ENCODE peak calls at places on chromosomes 12 and 14, in ten cellular contexts. One of them, this sample, is unnamed.

GRCh38 chr14:95041477-95042020 is 115.8 kb downstream of the DICER1 start:
- DNase-seq in gastrocnemius medialis: no peak
- DNase-seq in prostate gland: no peak
- DNase-seq in epithelial cell of esophagus: no peak
- DNase-seq in mucosa of descending colon: no peak
- DNase-seq in adrenal gland: no peak
- DNase-seq in OCI-LY7: no peak
- DNase-seq in psoas muscle: no peak
- DNase-seq in heart right ventricle: no peak
- DNase-seq in fibroblast of the aortic adventitia: no peak
- DNase-seq in this sample: no peak

GRCh38 chr12:88638956-88639355 is 58.7 kb upstream of the KITLG start:
- DNase-seq in fibroblast of the aortic adventitia: peak
- DNase-seq in adrenal gland: no peak
- DNase-seq in epithelial cell of esophagus: no peak
- DNase-seq in OCI-LY7: no peak
- DNase-seq in prostate gland: no peak
- DNase-seq in psoas muscle: no peak
- DNase-seq in heart right ventricle: no peak
- DNase-seq in mucosa of descending colon: no peak
- DNase-seq in gastrocnemius medialis: no peak
- DNase-seq in this sample: no peak

GRCh38 chr12:81070846-81071245 is 7.0 kb upstream of the ACSS3 start:
- DNase-seq in psoas muscle: no peak
- DNase-seq in heart right ventricle: no peak
- DNase-seq in gastrocnemius medialis: no peak
- DNase-seq in adrenal gland: no peak
- DNase-seq in fibroblast of the aortic adventitia: no peak
- DNase-seq in epithelial cell of esophagus: no peak
- DNase-seq in prostate gland: no peak
- DNase-seq in OCI-LY7: no peak
- DNase-seq in mucosa of descending colon: no peak
- DNase-seq in this sample: no peak

GRCh38 chr12:121456551-121456950 is 56.6 kb downstream of the RNF34 start:
- DNase-seq in prostate gland: no peak
- DNase-seq in psoas muscle: no peak
- DNase-seq in heart right ventricle: no peak
- DNase-seq in adrenal gland: no peak
- DNase-seq in epithelial cell of esophagus: peak
- DNase-seq in gastrocnemius medialis: no peak
- DNase-seq in fibroblast of the aortic adventitia: no peak
- DNase-seq in OCI-LY7: no peak
- DNase-seq in mucosa of descending colon: no peak
- DNase-seq in this sample: no peak

GRCh38 chr12:55957106-55957859 is 8.6 kb downstream of the PMEL start:
- DNase-seq in epithelial cell of esophagus: peak
- DNase-seq in fibroblast of the aortic adventitia: no peak
- DNase-seq in psoas muscle: no peak
- DNase-seq in prostate gland: no peak
- DNase-seq in heart right ventricle: no peak
- DNase-seq in mucosa of descending colon: peak
- DNase-seq in gastrocnemius medialis: no peak
- DNase-seq in adrenal gland: no peak
- DNase-seq in OCI-LY7: no peak
- DNase-seq in this sample: no peak

GRCh38 chr12:93245543-93245942 is 132.2 kb upstream of the NUDT4 start:
- DNase-seq in psoas muscle: no peak
- DNase-seq in fibroblast of the aortic adventitia: no peak
- DNase-seq in OCI-LY7: peak
- DNase-seq in epithelial cell of esophagus: no peak
- DNase-seq in adrenal gland: no peak
- DNase-seq in gastrocnemius medialis: no peak
- DNase-seq in mucosa of descending colon: no peak
- DNase-seq in heart right ventricle: no peak
- DNase-seq in prostate gland: no peak
- DNase-seq in this sample: peak

GRCh38 chr14:101731187-101732080 is 30.1 kb upstream of the PPP2R5C start:
- DNase-seq in prostate gland: peak
- DNase-seq in gastrocnemius medialis: peak
- DNase-seq in epithelial cell of esophagus: peak
- DNase-seq in OCI-LY7: peak
- DNase-seq in heart right ventricle: no peak
- DNase-seq in psoas muscle: no peak
- DNase-seq in mucosa of descending colon: peak
- DNase-seq in fibroblast of the aortic adventitia: peak
- DNase-seq in adrenal gland: peak
- DNase-seq in this sample: peak

GRCh38 chr12:94025730-94026129 is 122.6 kb upstream of the PLXNC1 start:
- DNase-seq in epithelial cell of esophagus: no peak
- DNase-seq in OCI-LY7: no peak
- DNase-seq in prostate gland: no peak
- DNase-seq in fibroblast of the aortic adventitia: no peak
- DNase-seq in psoas muscle: no peak
- DNase-seq in gastrocnemius medialis: no peak
- DNase-seq in adrenal gland: peak
- DNase-seq in heart right ventricle: no peak
- DNase-seq in mucosa of descending colon: no peak
- DNase-seq in this sample: no peak

GRCh38 chr14:64683264-64683663 is 21.0 kb upstream of the PLEKHG3 start:
- DNase-seq in psoas muscle: no peak
- DNase-seq in heart right ventricle: no peak
- DNase-seq in mucosa of descending colon: no peak
- DNase-seq in adrenal gland: no peak
- DNase-seq in prostate gland: no peak
- DNase-seq in OCI-LY7: no peak
- DNase-seq in epithelial cell of esophagus: no peak
- DNase-seq in fibroblast of the aortic adventitia: no peak
- DNase-seq in gastrocnemius medialis: no peak
- DNase-seq in this sample: no peak

GRCh38 chr14:67952786-67953185 is 133.2 kb downstream of the RAD51B start:
- DNase-seq in heart right ventricle: no peak
- DNase-seq in gastrocnemius medialis: no peak
- DNase-seq in mucosa of descending colon: no peak
- DNase-seq in fibroblast of the aortic adventitia: peak
- DNase-seq in prostate gland: no peak
- DNase-seq in OCI-LY7: no peak
- DNase-seq in psoas muscle: no peak
- DNase-seq in adrenal gland: no peak
- DNase-seq in epithelial cell of esophagus: no peak
- DNase-seq in this sample: no peak

GRCh38 chr14:96245710-96246534 is 10.1 kb upstream of the BDKRB1 start:
- DNase-seq in mucosa of descending colon: no peak
- DNase-seq in psoas muscle: no peak
- DNase-seq in OCI-LY7: no peak
- DNase-seq in prostate gland: no peak
- DNase-seq in gastrocnemius medialis: no peak
- DNase-seq in heart right ventricle: no peak
- DNase-seq in adrenal gland: no peak
- DNase-seq in epithelial cell of esophagus: peak
- DNase-seq in fibroblast of the aortic adventitia: peak
- DNase-seq in this sample: no peak

GRCh38 chr14:68361231-68361630 is 431.6 kb downstream of the ZFP36L1 start:
- DNase-seq in psoas muscle: no peak
- DNase-seq in gastrocnemius medialis: no peak
- DNase-seq in heart right ventricle: no peak
- DNase-seq in OCI-LY7: no peak
- DNase-seq in epithelial cell of esophagus: no peak
- DNase-seq in mucosa of descending colon: no peak
- DNase-seq in adrenal gland: peak
- DNase-seq in fibroblast of the aortic adventitia: peak
- DNase-seq in prostate gland: no peak
- DNase-seq in this sample: no peak

GRCh38 chr12:1078002-1078401 is 87.0 kb downstream of the ERC1 start:
- DNase-seq in fibroblast of the aortic adventitia: no peak
- DNase-seq in adrenal gland: no peak
- DNase-seq in OCI-LY7: no peak
- DNase-seq in prostate gland: no peak
- DNase-seq in heart right ventricle: no peak
- DNase-seq in gastrocnemius medialis: no peak
- DNase-seq in psoas muscle: no peak
- DNase-seq in mucosa of descending colon: no peak
- DNase-seq in epithelial cell of esophagus: peak
- DNase-seq in this sample: no peak

GRCh38 chr12:26938660-26939185 is 453 bp downstream of the FGFR1OP2 start:
- DNase-seq in psoas muscle: no peak
- DNase-seq in OCI-LY7: peak
- DNase-seq in gastrocnemius medialis: no peak
- DNase-seq in mucosa of descending colon: no peak
- DNase-seq in fibroblast of the aortic adventitia: no peak
- DNase-seq in adrenal gland: peak
- DNase-seq in epithelial cell of esophagus: peak
- DNase-seq in heart right ventricle: no peak
- DNase-seq in prostate gland: peak
- DNase-seq in this sample: no peak

GRCh38 chr12:54304187-54304810 is 3.5 kb upstream of the NFE2 start:
- DNase-seq in mucosa of descending colon: peak
- DNase-seq in heart right ventricle: peak
- DNase-seq in epithelial cell of esophagus: peak
- DNase-seq in prostate gland: peak
- DNase-seq in psoas muscle: peak
- DNase-seq in OCI-LY7: peak
- DNase-seq in adrenal gland: peak
- DNase-seq in gastrocnemius medialis: peak
- DNase-seq in fibroblast of the aortic adventitia: peak
- DNase-seq in this sample: no peak

GRCh38 chr12:47763481-47764344 is 5.0 kb upstream of the RAPGEF3 start:
- DNase-seq in OCI-LY7: no peak
- DNase-seq in heart right ventricle: peak
- DNase-seq in prostate gland: no peak
- DNase-seq in gastrocnemius medialis: no peak
- DNase-seq in mucosa of descending colon: no peak
- DNase-seq in fibroblast of the aortic adventitia: no peak
- DNase-seq in adrenal gland: no peak
- DNase-seq in psoas muscle: peak
- DNase-seq in epithelial cell of esophagus: peak
- DNase-seq in this sample: no peak

GRCh38 chr12:104263026-104263425 is 40.5 kb upstream of the EID3 start:
- DNase-seq in epithelial cell of esophagus: peak
- DNase-seq in gastrocnemius medialis: no peak
- DNase-seq in heart right ventricle: no peak
- DNase-seq in psoas muscle: no peak
- DNase-seq in fibroblast of the aortic adventitia: no peak
- DNase-seq in prostate gland: no peak
- DNase-seq in adrenal gland: no peak
- DNase-seq in mucosa of descending colon: no peak
- DNase-seq in OCI-LY7: no peak
- DNase-seq in this sample: no peak

GRCh38 chr12:84502907-84503787 is 409.5 kb downstream of the SLC6A15 start:
- DNase-seq in fibroblast of the aortic adventitia: peak
- DNase-seq in epithelial cell of esophagus: peak
- DNase-seq in heart right ventricle: no peak
- DNase-seq in mucosa of descending colon: peak
- DNase-seq in psoas muscle: no peak
- DNase-seq in gastrocnemius medialis: no peak
- DNase-seq in adrenal gland: peak
- DNase-seq in prostate gland: peak
- DNase-seq in OCI-LY7: peak
- DNase-seq in this sample: peak

GRCh38 chr14:51396222-51396815 is 156.3 kb downstream of the TMX1 start:
- DNase-seq in adrenal gland: no peak
- DNase-seq in prostate gland: peak
- DNase-seq in epithelial cell of esophagus: peak
- DNase-seq in gastrocnemius medialis: peak
- DNase-seq in heart right ventricle: peak
- DNase-seq in mucosa of descending colon: no peak
- DNase-seq in psoas muscle: peak
- DNase-seq in OCI-LY7: no peak
- DNase-seq in fibroblast of the aortic adventitia: peak
- DNase-seq in this sample: no peak

DNA sequence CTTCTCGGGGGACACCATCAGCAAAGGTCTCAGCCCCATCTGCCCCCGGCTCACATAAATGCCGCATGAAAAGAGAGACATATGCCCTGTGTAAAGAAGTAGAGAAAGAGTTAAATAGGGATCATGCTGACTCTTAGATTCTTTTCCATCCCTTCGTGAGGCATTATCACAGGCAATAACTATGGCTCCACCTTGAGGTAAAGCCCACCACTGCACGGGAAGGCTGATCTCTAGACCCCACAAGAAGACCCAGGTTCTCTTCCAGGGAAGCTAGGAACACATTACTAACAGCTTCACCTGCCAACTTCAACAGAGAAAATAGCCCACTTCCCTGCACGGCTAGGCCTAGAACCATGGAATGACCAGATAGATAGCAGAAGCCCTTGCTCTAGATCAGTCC is 14.1 kb upstream of the NOP2 start:
- DNase-seq in epithelial cell of esophagus: no peak
- DNase-seq in prostate gland: no peak
- DNase-seq in gastrocnemius medialis: no peak
- DNase-seq in mucosa of descending colon: no peak
- DNase-seq in fibroblast of the aortic adventitia: no peak
- DNase-seq in OCI-LY7: no peak
- DNase-seq in heart right ventricle: no peak
- DNase-seq in adrenal gland: no peak
- DNase-seq in psoas muscle: no peak
- DNase-seq in this sample: no peak
- TF ChIP-seq CTCF in epithelial cell of esophagus: no peak
- TF ChIP-seq CTCF in prostate gland: no peak
- TF ChIP-seq CTCF in gastrocnemius medialis: no peak
- TF ChIP-seq CTCF in mucosa of descending colon: no peak
- TF ChIP-seq CTCF in fibroblast of the aortic adventitia: peak
- TF ChIP-seq CTCF in OCI-LY7: peak
- TF ChIP-seq CTCF in heart right ventricle: no peak
- TF ChIP-seq CTCF in adrenal gland: no peak
- TF ChIP-seq CTCF in psoas muscle: no peak
- TF ChIP-seq CTCF in this sample: no peak

GRCh38 chr12:46263140-46264017 is 5.5 kb downstream of the SLC38A1 start:
- DNase-seq in gastrocnemius medialis: no peak
- DNase-seq in heart right ventricle: no peak
- DNase-seq in fibroblast of the aortic adventitia: no peak
- DNase-seq in mucosa of descending colon: no peak
- DNase-seq in prostate gland: no peak
- DNase-seq in adrenal gland: no peak
- DNase-seq in OCI-LY7: no peak
- DNase-seq in epithelial cell of esophagus: no peak
- DNase-seq in psoas muscle: no peak
- DNase-seq in this sample: no peak
- TF ChIP-seq CTCF in gastrocnemius medialis: peak
- TF ChIP-seq CTCF in heart right ventricle: peak
- TF ChIP-seq CTCF in fibroblast of the aortic adventitia: peak
- TF ChIP-seq CTCF in mucosa of descending colon: no peak
- TF ChIP-seq CTCF in prostate gland: no peak
- TF ChIP-seq CTCF in adrenal gland: no peak
- TF ChIP-seq CTCF in OCI-LY7: peak
- TF ChIP-seq CTCF in epithelial cell of esophagus: peak
- TF ChIP-seq CTCF in psoas muscle: peak
- TF ChIP-seq CTCF in this sample: no peak

GRCh38 chr12:132544173-132544468 is 54.2 kb downstream of the FBRSL1 start:
- DNase-seq in adrenal gland: no peak
- DNase-seq in prostate gland: no peak
- DNase-seq in epithelial cell of esophagus: peak
- DNase-seq in mucosa of descending colon: no peak
- DNase-seq in fibroblast of the aortic adventitia: no peak
- DNase-seq in psoas muscle: no peak
- DNase-seq in heart right ventricle: no peak
- DNase-seq in gastrocnemius medialis: no peak
- DNase-seq in OCI-LY7: no peak
- DNase-seq in this sample: no peak
- TF ChIP-seq CTCF in adrenal gland: no peak
- TF ChIP-seq CTCF in prostate gland: no peak
- TF ChIP-seq CTCF in epithelial cell of esophagus: no peak
- TF ChIP-seq CTCF in mucosa of descending colon: no peak
- TF ChIP-seq CTCF in fibroblast of the aortic adventitia: peak
- TF ChIP-seq CTCF in psoas muscle: no peak
- TF ChIP-seq CTCF in heart right ventricle: no peak
- TF ChIP-seq CTCF in gastrocnemius medialis: no peak
- TF ChIP-seq CTCF in OCI-LY7: no peak
- TF ChIP-seq CTCF in this sample: no peak

GRCh38 chr12:40970320-40970907 is 217.7 kb upstream of the PDZRN4 start:
- DNase-seq in prostate gland: no peak
- DNase-seq in adrenal gland: no peak
- DNase-seq in gastrocnemius medialis: no peak
- DNase-seq in epithelial cell of esophagus: peak
- DNase-seq in psoas muscle: no peak
- DNase-seq in fibroblast of the aortic adventitia: no peak
- DNase-seq in mucosa of descending colon: no peak
- DNase-seq in OCI-LY7: no peak
- DNase-seq in heart right ventricle: no peak
- DNase-seq in this sample: peak
- TF ChIP-seq CTCF in prostate gland: no peak
- TF ChIP-seq CTCF in adrenal gland: no peak
- TF ChIP-seq CTCF in gastrocnemius medialis: no peak
- TF ChIP-seq CTCF in epithelial cell of esophagus: no peak
- TF ChIP-seq CTCF in psoas muscle: no peak
- TF ChIP-seq CTCF in fibroblast of the aortic adventitia: no peak
- TF ChIP-seq CTCF in mucosa of descending colon: no peak
- TF ChIP-seq CTCF in OCI-LY7: peak
- TF ChIP-seq CTCF in heart right ventricle: no peak
- TF ChIP-seq CTCF in this sample: no peak